ENCODE peak calls at places on chromosome 21, in four cellular contexts. One of them, this sample, is unnamed.
A peak's percentile ranks its signal among the peaks of the same experiment; 100 is the strongest.

GRCh38 chr21:17613242-17613676 is 558 bp upstream of the BTG3 start:
- DNase-seq in tibial artery: peak; percentile 55
- DNase-seq in HCT116: no peak
- DNase-seq in CD4-positive, alpha-beta T cell: no peak
- DNase-seq in this sample: no peak

GRCh38 chr21:7953058-7953457 is 2568.3 kb upstream of the TPTE start:
- DNase-seq in CD4-positive, alpha-beta T cell: no peak
- DNase-seq in HCT116: no peak
- DNase-seq in tibial artery: no peak
- DNase-seq in this sample: no peak

GRCh38 chr21:43305336-43305665 is 121.6 kb downstream of the SIK1 start:
- DNase-seq in CD4-positive, alpha-beta T cell: no peak
- DNase-seq in tibial artery: no peak
- DNase-seq in HCT116: no peak
- DNase-seq in this sample: no peak

GRCh38 chr21:34862951-34863350 is 186.2 kb downstream of the RUNX1 start:
- DNase-seq in CD4-positive, alpha-beta T cell: no peak
- DNase-seq in tibial artery: no peak
- DNase-seq in HCT116: no peak
- DNase-seq in this sample: no peak

GRCh38 chr21:33116669-33117267 is 46.8 kb downstream of the OLIG1 start:
- DNase-seq in tibial artery: no peak
- DNase-seq in HCT116: no peak
- DNase-seq in CD4-positive, alpha-beta T cell: no peak
- DNase-seq in this sample: no peak

GRCh38 chr21:32770514-32771133 is 931 bp downstream of the PAXBP1 start:
- DNase-seq in HCT116: no peak
- DNase-seq in CD4-positive, alpha-beta T cell: no peak
- DNase-seq in tibial artery: peak; percentile 24
- DNase-seq in this sample: no peak

GRCh38 chr21:38938343-38938742 is 132.6 kb downstream of the ETS2 start:
- DNase-seq in tibial artery: no peak
- DNase-seq in CD4-positive, alpha-beta T cell: no peak
- DNase-seq in HCT116: no peak
- DNase-seq in this sample: no peak

GRCh38 chr21:44375281-44375651 is 21.8 kb downstream of the TRPM2 start:
- DNase-seq in tibial artery: peak; percentile 41
- DNase-seq in HCT116: no peak
- DNase-seq in CD4-positive, alpha-beta T cell: peak; percentile 11
- DNase-seq in this sample: peak; percentile 68

GRCh38 chr21:17988038-17988437 is 168.9 kb upstream of the C21orf91 start:
- DNase-seq in HCT116: no peak
- DNase-seq in CD4-positive, alpha-beta T cell: no peak
- DNase-seq in tibial artery: no peak
- DNase-seq in this sample: no peak

GRCh38 chr21:25127007-25127406 is 480.3 kb downstream of the MRPL39 start:
- DNase-seq in HCT116: no peak
- DNase-seq in tibial artery: no peak
- DNase-seq in CD4-positive, alpha-beta T cell: no peak
- DNase-seq in this sample: no peak

GRCh38 chr21:28899744-28900143 is 92.9 kb downstream of the LTN1 start:
- DNase-seq in HCT116: no peak
- DNase-seq in CD4-positive, alpha-beta T cell: no peak
- DNase-seq in tibial artery: no peak
- DNase-seq in this sample: no peak

GRCh38 chr21:29487154-29487553 is 188.4 kb downstream of the BACH1 start:
- DNase-seq in tibial artery: no peak
- DNase-seq in HCT116: no peak
- DNase-seq in CD4-positive, alpha-beta T cell: no peak
- DNase-seq in this sample: no peak

GRCh38 chr21:29887313-29888009 is 52.3 kb downstream of the GRIK1 start:
- DNase-seq in CD4-positive, alpha-beta T cell: no peak
- DNase-seq in tibial artery: no peak
- DNase-seq in HCT116: no peak
- DNase-seq in this sample: no peak

GRCh38 chr21:26148071-26148470 is 22.5 kb downstream of the APP start:
- DNase-seq in HCT116: no peak
- DNase-seq in CD4-positive, alpha-beta T cell: no peak
- DNase-seq in tibial artery: no peak
- DNase-seq in this sample: no peak

DNA sequence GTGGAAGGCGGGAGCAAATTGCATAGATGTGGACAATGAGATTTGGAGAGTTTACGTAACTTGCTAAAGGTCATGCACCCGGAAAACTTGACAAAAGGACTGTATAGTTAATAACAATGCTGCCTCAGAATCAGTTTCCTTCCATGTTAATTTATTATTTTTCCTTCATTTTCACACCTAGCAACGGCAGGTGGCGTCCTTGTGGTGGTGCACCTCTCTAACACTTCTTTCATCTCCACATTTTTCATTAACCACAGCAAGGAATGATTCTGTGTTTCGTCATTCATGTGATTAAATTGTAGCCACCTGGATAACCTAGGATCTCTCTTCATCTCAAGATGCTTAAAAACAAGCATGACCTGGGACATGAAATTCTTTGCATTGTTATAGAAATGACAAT is 2133.0 kb downstream of the NCAM2 start:
- DNase-seq in HCT116: no peak
- DNase-seq in CD4-positive, alpha-beta T cell: no peak
- DNase-seq in tibial artery: no peak
- DNase-seq in this sample: no peak
- TF ChIP-seq CTCF in HCT116: no peak
- TF ChIP-seq CTCF in CD4-positive, alpha-beta T cell: no peak
- TF ChIP-seq CTCF in tibial artery: no peak
- TF ChIP-seq CTCF in this sample: no peak

GRCh38 chr21:36461277-36461917 is 18.5 kb downstream of the CLDN14 start:
- DNase-seq in CD4-positive, alpha-beta T cell: no peak
- DNase-seq in HCT116: no peak
- DNase-seq in tibial artery: no peak
- DNase-seq in this sample: no peak
- TF ChIP-seq CTCF in CD4-positive, alpha-beta T cell: no peak
- TF ChIP-seq CTCF in HCT116: no peak
- TF ChIP-seq CTCF in tibial artery: no peak
- TF ChIP-seq CTCF in this sample: no peak

DNA sequence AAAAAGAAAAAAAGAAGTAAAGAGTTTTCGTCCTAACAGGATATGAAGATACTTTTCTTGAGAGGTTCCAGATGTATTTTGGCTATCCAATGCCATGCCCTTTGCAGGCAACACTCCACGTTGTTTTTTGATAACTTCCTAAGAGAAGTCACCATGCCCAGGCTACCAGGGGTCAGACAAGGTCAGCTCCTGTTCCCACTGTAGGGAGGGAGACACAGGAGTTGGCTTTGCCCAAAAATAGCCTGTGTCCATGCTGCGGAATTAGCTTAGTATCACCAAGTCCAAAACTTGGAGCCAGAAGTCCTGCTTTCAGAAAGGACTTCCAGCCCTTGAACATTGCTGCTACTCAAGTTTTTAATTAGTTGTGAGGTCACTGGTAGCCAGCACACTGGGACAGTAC is 62.1 kb upstream of the NRIP1 start:
- DNase-seq in CD4-positive, alpha-beta T cell: no peak
- DNase-seq in tibial artery: no peak
- DNase-seq in HCT116: no peak
- DNase-seq in this sample: no peak
- TF ChIP-seq CTCF in CD4-positive, alpha-beta T cell: no peak
- TF ChIP-seq CTCF in tibial artery: no peak
- TF ChIP-seq CTCF in HCT116: no peak
- TF ChIP-seq CTCF in this sample: no peak

DNA sequence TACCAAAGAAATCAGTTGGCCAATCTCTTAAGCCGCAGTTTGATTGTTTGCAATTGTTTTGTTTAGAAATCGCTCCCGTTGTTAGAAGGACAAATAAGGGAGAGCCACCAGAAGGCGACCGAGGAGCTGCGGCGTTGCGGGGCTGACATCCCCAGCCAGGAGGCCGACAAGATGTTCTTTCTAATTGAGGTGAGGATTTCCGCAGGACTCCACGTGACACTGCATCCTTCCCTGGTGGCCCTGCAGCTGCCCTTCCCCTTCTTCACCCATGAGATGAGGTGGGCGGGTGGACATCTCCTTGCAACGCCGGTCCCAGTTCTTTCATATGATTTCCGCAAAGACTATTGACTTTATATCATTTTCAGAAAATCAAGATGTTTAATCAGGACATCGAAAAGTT is 27.2 kb upstream of the MX1 start:
- DNase-seq in HCT116: no peak
- DNase-seq in CD4-positive, alpha-beta T cell: no peak
- DNase-seq in tibial artery: no peak
- DNase-seq in this sample: no peak
- TF ChIP-seq CTCF in HCT116: no peak
- TF ChIP-seq CTCF in CD4-positive, alpha-beta T cell: no peak
- TF ChIP-seq CTCF in tibial artery: no peak
- TF ChIP-seq CTCF in this sample: no peak

GRCh38 chr21:46486481-46487000 is 27.9 kb downstream of the DIP2A start:
- DNase-seq in HCT116: no peak
- DNase-seq in CD4-positive, alpha-beta T cell: no peak
- DNase-seq in tibial artery: no peak
- DNase-seq in this sample: no peak
- TF ChIP-seq CTCF in HCT116: no peak
- TF ChIP-seq CTCF in CD4-positive, alpha-beta T cell: no peak
- TF ChIP-seq CTCF in tibial artery: no peak
- TF ChIP-seq CTCF in this sample: no peak